ENCODE peak calls at places on chromosomes 12 and 14, in nine cellular contexts. V, M, E, C, B, R, O, A and G are unnamed samples.

GRCh38 chr14:65560340-65561027 is 148.0 kb downstream of the FUT8 start:
- DNase-seq in V (peak; percentile 36), M (no peak), E (no peak), C (no peak), B (no peak), R (peak; percentile 5), O (no peak), A (no peak), G (no peak)

GRCh38 chr12:102539651-102540553 is 59.5 kb upstream of the IGF1 start:
- DNase-seq in V (peak; percentile 71), M (no peak), E (peak; percentile 81), C (no peak), B (no peak), R (peak; percentile 85), O (peak; percentile 56), A (peak; percentile 66), G (no peak)

GRCh38 chr12:62260733-62261683 is 804 bp downstream of the USP15 start:
- DNase-seq in V (peak; percentile 46), M (no peak), E (no peak), C (peak; percentile 23), B (peak; percentile 36), R (peak; percentile 76), O (peak; percentile 45), A (peak; percentile 63), G (no peak)

GRCh38 chr14:77230914-77231313 is 40.1 kb downstream of the NGB start:
- DNase-seq in V (no peak), M (no peak), E (no peak), C (no peak), B (no peak), R (no peak), O (no peak), A (no peak), G (no peak)

GRCh38 chr14:91575469-91576208 is 65.5 kb upstream of the PPP4R3A start:
- DNase-seq in V (no peak), M (no peak), E (no peak), C (no peak), B (peak; percentile 45), R (no peak), O (no peak), A (no peak), G (no peak)

GRCh38 chr12:10153271-10154144 is 18.4 kb downstream of the OLR1 start:
- DNase-seq in V (peak; percentile 62), M (peak; percentile 59), E (peak; percentile 94), C (peak; percentile 21), B (peak; percentile 82), R (peak; percentile 85), O (peak; percentile 74), A (peak; percentile 81), G (peak; percentile 47)

GRCh38 chr14:77106666-77107065 is 8.6 kb downstream of the CIPC start:
- DNase-seq in V (no peak), M (no peak), E (no peak), C (no peak), B (no peak), R (no peak), O (no peak), A (no peak), G (no peak)

GRCh38 chr14:53954551-53955233 is 1.9 kb downstream of the BMP4 start:
- DNase-seq in V (peak; percentile 17), M (peak; percentile 28), E (peak; percentile 74), C (no peak), B (peak; percentile 70), R (peak; percentile 46), O (peak; percentile 49), A (peak; percentile 13), G (no peak)

GRCh38 chr14:67636361-67636919 is 16.7 kb downstream of the ARG2 start:
- DNase-seq in V (no peak), M (no peak), E (no peak), C (no peak), B (no peak), R (peak; percentile 55), O (peak; percentile 46), A (peak; percentile 46), G (no peak)

GRCh38 chr12:42474391-42474790 is 115.2 kb downstream of the PRICKLE1 start:
- DNase-seq in V (peak; percentile 81), M (no peak), E (no peak), C (peak; percentile 68), B (no peak), R (peak; percentile 82), O (peak; percentile 66), A (peak; percentile 22), G (no peak)

GRCh38 chr12:6949063-6949594 is 2.0 kb upstream of the PTPN6 start:
- DNase-seq in V (no peak), M (no peak), E (no peak), C (no peak), B (no peak), R (no peak), O (no peak), A (no peak), G (no peak)

GRCh38 chr14:104845834-104846441 is 19.1 kb upstream of the CEP170B start:
- DNase-seq in V (no peak), M (no peak), E (no peak), C (no peak), B (no peak), R (no peak), O (peak; percentile 42), A (no peak), G (no peak)

GRCh38 chr12:103901518-103902173 is 28.6 kb upstream of the HSP90B1 start:
- DNase-seq in V (no peak), M (no peak), E (no peak), C (no peak), B (no peak), R (no peak), O (no peak), A (no peak), G (no peak)

GRCh38 chr12:13195244-13195643 is 1.3 kb upstream of the EMP1 start:
- DNase-seq in V (peak; percentile 85), M (no peak), E (no peak), C (no peak), B (no peak), R (peak; percentile 82), O (peak; percentile 58), A (no peak), G (no peak)

GRCh38 chr14:36519431-36520321 is at the start of gene NKX2-1:
- DNase-seq in V (no peak), M (no peak), E (peak; percentile 87), C (no peak), B (peak; percentile 93), R (no peak), O (no peak), A (no peak), G (no peak)

GRCh38 chr14:99812096-99812750 is 19.0 kb downstream of the EML1 start:
- DNase-seq in V (no peak), M (no peak), E (no peak), C (no peak), B (no peak), R (no peak), O (no peak), A (no peak), G (no peak)

GRCh38 chr14:99809376-99809775 is 16.2 kb downstream of the EML1 start:
- DNase-seq in V (peak; percentile 95), M (peak; percentile 84), E (no peak), C (no peak), B (no peak), R (peak; percentile 98), O (peak; percentile 61), A (peak; percentile 29), G (no peak)

GRCh38 chr14:99808515-99808914 is 15.3 kb downstream of the EML1 start:
- DNase-seq in V (peak; percentile 30), M (no peak), E (no peak), C (no peak), B (no peak), R (peak; percentile 49), O (no peak), A (peak; percentile 25), G (no peak)

GRCh38 chr14:99808133-99808505 is 14.9 kb downstream of the EML1 start:
- DNase-seq in V (no peak), M (no peak), E (no peak), C (no peak), B (no peak), R (no peak), O (no peak), A (peak; percentile 4), G (no peak)

DNA sequence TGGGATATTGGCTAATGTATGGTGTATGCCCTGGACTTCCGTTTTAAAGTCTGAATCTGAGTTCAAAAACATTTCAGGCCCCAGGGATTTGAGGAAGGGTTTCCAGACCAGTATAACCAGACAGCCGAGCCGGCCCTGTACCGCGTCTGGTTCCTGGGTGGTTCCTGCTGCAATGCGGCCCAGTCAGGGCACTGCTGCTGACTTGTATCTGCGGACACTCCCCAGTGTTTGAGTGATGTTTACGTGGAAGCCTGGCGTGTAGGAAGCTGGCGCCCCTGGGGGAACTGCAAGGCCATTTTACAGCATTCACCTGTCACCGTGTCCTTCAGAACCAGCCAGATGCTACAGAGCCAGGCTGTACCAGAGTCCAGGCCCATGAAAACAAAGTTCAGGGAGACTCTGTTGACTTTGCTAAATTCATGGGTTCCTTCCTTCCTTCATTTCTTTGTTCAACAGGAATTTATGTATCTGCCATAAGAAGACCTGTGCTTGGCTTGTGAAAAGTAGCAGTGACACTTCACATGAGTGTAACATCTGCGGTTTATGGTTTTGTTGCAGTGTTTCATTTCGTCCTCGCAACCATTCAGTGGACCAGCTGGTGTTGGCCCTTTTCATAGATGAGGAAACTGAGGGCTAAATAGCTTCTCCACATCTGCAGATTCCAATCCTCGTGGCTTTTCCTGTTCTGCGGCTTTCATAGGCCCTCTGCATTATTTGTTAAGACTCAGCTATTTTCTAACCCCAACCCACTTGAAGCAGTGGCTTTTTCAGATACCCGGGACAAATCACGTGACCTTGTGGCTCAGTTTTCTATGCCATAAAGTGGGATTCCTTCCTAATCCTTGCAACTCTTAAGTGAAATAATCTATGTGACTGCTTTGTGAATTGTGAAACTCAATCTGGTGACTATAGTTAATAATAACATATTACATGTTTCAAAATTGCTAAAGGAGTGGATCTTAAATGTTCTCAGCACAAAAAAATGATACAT is 16.9 kb downstream of the EML1 start:
- DNase-seq in V (no peak), M (peak; percentile 34), E (no peak), C (no peak), B (peak; percentile 44), R (peak; percentile 51), O (peak; percentile 31), A (no peak), G (no peak)
- H3K4me3 ChIP-seq in V (no peak overlapping the region), M (no peak overlapping the region), E (no peak overlapping the region), C (no peak overlapping the region), B (no peak overlapping the region), R (peak overlapping the region; percentile 20), O (no peak overlapping the region), A (no peak overlapping the region), G (no peak overlapping the region)

GRCh38 chr12:126727218-126727601 is 1539.8 kb upstream of the TMEM132C start:
- DNase-seq in V (no peak), M (no peak), E (peak; percentile 60), C (no peak), B (peak; percentile 45), R (no peak), O (no peak), A (no peak), G (no peak)
- H3K4me3 ChIP-seq in V (no peak overlapping the region), M (no peak overlapping the region), E (no peak overlapping the region), C (no peak overlapping the region), B (peak overlapping the region; percentile 36), R (no peak overlapping the region), O (no peak overlapping the region), A (no peak overlapping the region), G (no peak overlapping the region)

GRCh38 chr12:91155990-91156389 is 26.6 kb downstream of the DCN start:
- DNase-seq in V (no peak), M (no peak), E (no peak), C (no peak), B (peak; percentile 4), R (no peak), O (peak; percentile 58), A (no peak), G (no peak)
- H3K4me3 ChIP-seq in V (no peak overlapping the region), M (no peak overlapping the region), E (no peak overlapping the region), C (no peak overlapping the region), B (no peak overlapping the region), R (no peak overlapping the region), O (no peak overlapping the region), A (no peak overlapping the region), G (no peak overlapping the region)

GRCh38 chr14:20799955-20800544 is 2.6 kb downstream of the RNASE1 start:
- DNase-seq in V (no peak), M (no peak), E (peak; percentile 73), C (no peak), B (no peak), R (no peak), O (no peak), A (no peak), G (peak; percentile 29)
- H3K4me3 ChIP-seq in V (no peak overlapping the region), M (peak overlapping the region; percentile 2), E (peak overlapping the region; percentile 41), C (no peak overlapping the region), B (no peak overlapping the region), R (no peak overlapping the region), O (no peak overlapping the region), A (no peak overlapping the region), G (peak overlapping the region; percentile 28)